ENCODE peak calls at places on chromosome 11, in eight cellular contexts. C, Q, A, M, Y, E, U and B are unnamed samples.

GRCh38 chr11:36300651-36301050 is 4.6 kb downstream of the PRR5L start:
- DNase-seq in C (peak; percentile 82), Q (peak; percentile 40), A (peak; percentile 91), M (no peak), Y (no peak), E (peak; percentile 82), U (no peak), B (no peak)

GRCh38 chr11:93704237-93704636 is 37.1 kb downstream of the TAF1D start:
- DNase-seq in C (no peak), Q (no peak), A (no peak), M (no peak), Y (no peak), E (no peak), U (no peak), B (no peak)

GRCh38 chr11:27012254-27012921 is 18.5 kb downstream of the FIBIN start:
- DNase-seq in C (peak; percentile 19), Q (no peak), A (peak; percentile 83), M (no peak), Y (no peak), E (no peak), U (no peak), B (peak; percentile 29)

GRCh38 chr11:17036666-17037658 is 22.7 kb upstream of the PLEKHA7 start:
- DNase-seq in C (no peak), Q (no peak), A (no peak), M (no peak), Y (no peak), E (no peak), U (no peak), B (no peak)

GRCh38 chr11:106998126-106998525 is 20.1 kb downstream of the GUCY1A2 start:
- DNase-seq in C (no peak), Q (no peak), A (peak; percentile 46), M (no peak), Y (no peak), E (no peak), U (no peak), B (no peak)

GRCh38 chr11:111604392-111605009 is 2.3 kb downstream of the SIK2 start:
- DNase-seq in C (no peak), Q (no peak), A (peak; percentile 63), M (no peak), Y (no peak), E (no peak), U (no peak), B (peak; percentile 66)

GRCh38 chr11:55791606-55792005 is 3.8 kb upstream of the OR5D14 start:
- DNase-seq in C (no peak), Q (no peak), A (no peak), M (no peak), Y (no peak), E (no peak), U (no peak), B (no peak)

GRCh38 chr11:116563713-116564050 is 209.1 kb downstream of the BUD13 start:
- DNase-seq in C (no peak), Q (no peak), A (no peak), M (no peak), Y (no peak), E (no peak), U (no peak), B (no peak)

GRCh38 chr11:43419460-43419859 is 60.7 kb downstream of the TTC17 start:
- DNase-seq in C (no peak), Q (peak; percentile 17), A (peak; percentile 61), M (no peak), Y (no peak), E (no peak), U (peak; percentile 15), B (peak; percentile 48)

GRCh38 chr11:9732453-9732852 is 68.6 kb downstream of the SWAP70 start:
- DNase-seq in C (no peak), Q (no peak), A (no peak), M (no peak), Y (no peak), E (no peak), U (no peak), B (no peak)

GRCh38 chr11:78975081-78975480 is 400.4 kb upstream of the NARS2 start:
- DNase-seq in C (no peak), Q (no peak), A (no peak), M (no peak), Y (no peak), E (no peak), U (no peak), B (no peak)

GRCh38 chr11:34614334-34615113 is 6.4 kb upstream of the EHF start:
- DNase-seq in C (no peak), Q (no peak), A (peak; percentile 58), M (no peak), Y (no peak), E (no peak), U (no peak), B (no peak)

GRCh38 chr11:123569387-123569786 is 85.0 kb downstream of the SCN3B start:
- DNase-seq in C (no peak), Q (no peak), A (no peak), M (no peak), Y (no peak), E (no peak), U (no peak), B (no peak)

GRCh38 chr11:115869780-115870431 is 365.7 kb upstream of the CADM1 start:
- DNase-seq in C (peak; percentile 15), Q (no peak), A (peak; percentile 2), M (no peak), Y (no peak), E (no peak), U (peak; percentile 13), B (peak; percentile 33)

GRCh38 chr11:50174189-50174588 is 141.5 kb downstream of the OR4C45 start:
- DNase-seq in C (no peak), Q (no peak), A (peak; percentile 1), M (no peak), Y (no peak), E (no peak), U (peak; percentile 8), B (peak; percentile 79)

GRCh38 chr11:100631316-100631715 is 55.8 kb upstream of the ARHGAP42 start:
- DNase-seq in C (no peak), Q (no peak), A (no peak), M (no peak), Y (no peak), E (no peak), U (no peak), B (no peak)

GRCh38 chr11:93842461-93842860 is 8.0 kb downstream of the VSTM5 start:
- DNase-seq in C (peak; percentile 37), Q (no peak), A (peak; percentile 56), M (no peak), Y (no peak), E (no peak), U (no peak), B (peak; percentile 90)

GRCh38 chr11:2671748-2672147 is 28.0 kb downstream of the KCNQ1OT1 start:
- DNase-seq in C (no peak), Q (no peak), A (no peak), M (peak; percentile 30), Y (peak; percentile 47), E (peak; percentile 33), U (no peak), B (no peak)

GRCh38 chr11:106961518-106961917 is 56.8 kb downstream of the GUCY1A2 start:
- DNase-seq in C (no peak), Q (no peak), A (peak; percentile 94), M (no peak), Y (no peak), E (no peak), U (no peak), B (peak; percentile 73)

GRCh38 chr11:134228625-134229024 is 4.2 kb downstream of the VPS26B start:
- DNase-seq in C (no peak), Q (no peak), A (no peak), M (no peak), Y (no peak), E (no peak), U (no peak), B (no peak)

GRCh38 chr11:46537121-46537520 is 56.7 kb downstream of the AMBRA1 start:
- DNase-seq in C (no peak), Q (no peak), A (peak; percentile 27), M (no peak), Y (no peak), E (no peak), U (no peak), B (no peak)

GRCh38 chr11:76783901-76784813 is 1.0 kb downstream of the TSKU start:
- DNase-seq in C (peak; percentile 52), Q (peak; percentile 50), A (peak; percentile 64), M (peak; percentile 81), Y (peak; percentile 59), E (peak; percentile 74), U (no peak), B (peak; percentile 71)
- H3K4me3 ChIP-seq in C (peak overlapping the region; percentile 66), Q (peak overlapping the region; percentile 86), A (peak overlapping the region; percentile 75), M (peak overlapping the region; percentile 85), Y (peak overlapping the region; percentile 81), E (peak overlapping the region; percentile 58), U (peak overlapping the region; percentile 76), B (peak overlapping the region; percentile 81)

DNA sequence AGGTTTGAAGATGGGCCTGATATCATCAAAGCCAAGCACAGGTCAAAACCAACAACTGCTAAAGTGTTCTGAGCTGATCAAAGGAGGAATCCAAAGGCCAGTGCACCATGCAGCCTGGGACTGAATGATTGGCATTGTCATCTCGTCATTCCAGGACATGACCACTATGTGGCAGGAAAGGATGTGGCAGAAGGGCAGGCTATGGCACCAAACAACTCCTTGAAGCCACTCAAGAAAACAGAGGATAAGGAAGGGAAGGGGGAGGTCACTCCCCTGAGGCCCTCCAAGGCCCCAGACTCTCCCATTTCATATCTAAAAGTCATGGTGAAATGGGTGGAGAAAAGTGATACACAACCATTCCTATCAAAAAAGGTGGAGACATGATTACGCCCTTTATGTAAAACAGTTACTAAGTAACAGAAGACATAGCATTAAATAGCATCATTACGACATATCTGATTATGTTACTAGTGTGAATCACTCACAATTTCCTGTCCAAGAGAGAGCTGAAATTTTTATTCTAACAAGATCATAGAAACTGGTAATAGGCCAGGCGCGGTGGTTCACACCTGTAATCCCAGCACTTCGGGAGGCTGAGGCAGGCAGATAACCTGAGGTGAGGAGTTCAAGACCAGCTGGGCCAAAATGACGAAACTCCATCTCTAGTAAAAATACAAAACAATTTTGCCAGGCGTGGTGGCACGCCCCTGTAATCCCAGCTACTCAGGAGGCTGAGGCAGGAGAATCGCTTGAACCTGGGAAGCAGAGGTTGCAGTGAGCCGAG is 49.3 kb downstream of the AHNAK start:
- DNase-seq in C (no peak), Q (peak; percentile 30), A (peak; percentile 76), M (no peak), Y (no peak), E (no peak), U (peak; percentile 77), B (peak; percentile 98)
- TF ChIP-seq CTCF in C (no peak), Q (peak; percentile 63), A (peak; percentile 18), M (peak; percentile 4), Y (peak; percentile 31), E (no peak), U (peak; percentile 82), B (peak; percentile 53)

GRCh38 chr11:96339704-96340554 is 3.1 kb downstream of the MAML2 start:
- DNase-seq in C (no peak), Q (no peak), A (peak; percentile 34), M (no peak), Y (no peak), E (no peak), U (no peak), B (no peak)
- H3K4me3 ChIP-seq in C (peak overlapping the region; percentile 90), Q (peak overlapping the region; percentile 62), A (peak overlapping the region; percentile 66), M (peak overlapping the region; percentile 63), Y (peak overlapping the region; percentile 71), E (peak overlapping the region; percentile 69), U (peak overlapping the region; percentile 4), B (no peak overlapping the region)

DNA sequence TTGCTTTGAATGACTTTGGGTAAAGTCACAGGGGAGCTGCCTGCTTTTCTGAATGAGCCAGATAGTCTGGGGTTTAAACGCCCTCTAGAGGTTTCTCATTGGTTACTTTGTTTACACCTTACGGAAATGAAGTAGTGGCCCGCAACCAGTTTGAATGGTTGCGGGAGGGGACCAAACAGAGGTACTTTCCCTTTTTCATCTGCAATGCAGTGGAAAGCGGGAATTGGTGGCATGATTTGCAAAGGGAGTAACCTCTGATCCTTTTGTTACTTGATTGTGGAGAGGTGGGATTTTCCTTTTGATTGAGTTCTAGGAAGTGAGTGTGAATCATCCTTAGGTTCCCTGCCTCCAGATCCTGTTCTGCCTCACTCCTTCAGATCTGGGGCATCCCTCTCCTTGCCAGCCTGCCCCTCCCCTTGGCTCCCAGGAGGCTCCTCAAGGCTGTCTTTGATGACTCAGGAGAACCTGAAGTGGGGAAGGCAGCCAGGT is 15.9 kb upstream of the GLYATL1 start:
- DNase-seq in C (no peak), Q (peak; percentile 22), A (peak; percentile 29), M (no peak), Y (no peak), E (no peak), U (no peak), B (peak; percentile 91)
- TF ChIP-seq CTCF in C (no peak), Q (peak; percentile 29), A (peak; percentile 11), M (no peak), Y (no peak), E (no peak), U (peak; percentile 52), B (peak; percentile 30)